ENCODE peak calls at places on chromosome 4, in four cellular contexts. One of them, this sample, is unnamed.

GRCh38 chr4:107818301-107818910 is 6.3 kb upstream of the SGMS2 start:
- DNase-seq in foreskin fibroblast: peak; percentile 16
- DNase-seq in neural progenitor cell: no peak
- DNase-seq in fibroblast of lung: no peak
- DNase-seq in this sample: no peak

GRCh38 chr4:58809366-58809765 is 1699.2 kb upstream of the IGFBP7 start:
- DNase-seq in foreskin fibroblast: no peak
- DNase-seq in neural progenitor cell: no peak
- DNase-seq in fibroblast of lung: no peak
- DNase-seq in this sample: no peak

GRCh38 chr4:82275431-82276423 is 98.1 kb downstream of the HNRNPD start:
- DNase-seq in neural progenitor cell: no peak
- DNase-seq in foreskin fibroblast: no peak
- DNase-seq in fibroblast of lung: no peak
- DNase-seq in this sample: no peak

GRCh38 chr4:60400599-60400998 is 799.5 kb upstream of the ADGRL3 start:
- DNase-seq in fibroblast of lung: no peak
- DNase-seq in neural progenitor cell: no peak
- DNase-seq in foreskin fibroblast: no peak
- DNase-seq in this sample: no peak

GRCh38 chr4:170853422-170854021 is 763.8 kb upstream of the AADAT start:
- DNase-seq in foreskin fibroblast: no peak
- DNase-seq in neural progenitor cell: peak; percentile 77
- DNase-seq in fibroblast of lung: no peak
- DNase-seq in this sample: no peak

GRCh38 chr4:31442236-31442635 is 722.1 kb downstream of the PCDH7 start:
- DNase-seq in foreskin fibroblast: no peak
- DNase-seq in fibroblast of lung: no peak
- DNase-seq in neural progenitor cell: peak; percentile 34
- DNase-seq in this sample: no peak

GRCh38 chr4:47219586-47219985 is 188.2 kb downstream of the GABRB1 start:
- DNase-seq in neural progenitor cell: no peak
- DNase-seq in foreskin fibroblast: no peak
- DNase-seq in fibroblast of lung: no peak
- DNase-seq in this sample: no peak

GRCh38 chr4:26701095-26701494 is 117.2 kb downstream of the TBC1D19 start:
- DNase-seq in fibroblast of lung: no peak
- DNase-seq in neural progenitor cell: no peak
- DNase-seq in foreskin fibroblast: no peak
- DNase-seq in this sample: no peak

GRCh38 chr4:2954358-2955185 is 8.6 kb downstream of the NOP14 start:
- DNase-seq in fibroblast of lung: no peak
- DNase-seq in neural progenitor cell: peak; percentile 46
- DNase-seq in foreskin fibroblast: no peak
- DNase-seq in this sample: no peak

GRCh38 chr4:138938371-138938699 is 77.2 kb upstream of the NOCT start:
- DNase-seq in fibroblast of lung: peak; percentile 72
- DNase-seq in foreskin fibroblast: peak; percentile 32
- DNase-seq in neural progenitor cell: peak; percentile 54
- DNase-seq in this sample: no peak

GRCh38 chr4:1763550-1764080 is 29.5 kb upstream of the FGFR3 start:
- DNase-seq in fibroblast of lung: peak; percentile 51
- DNase-seq in neural progenitor cell: peak; percentile 39
- DNase-seq in foreskin fibroblast: peak; percentile 33
- DNase-seq in this sample: no peak

GRCh38 chr4:122279670-122280069 is 99.1 kb upstream of the ADAD1 start:
- DNase-seq in foreskin fibroblast: no peak
- DNase-seq in fibroblast of lung: no peak
- DNase-seq in neural progenitor cell: no peak
- DNase-seq in this sample: no peak

GRCh38 chr4:72418458-72418857 is 150.6 kb downstream of the ADAMTS3 start:
- DNase-seq in foreskin fibroblast: peak; percentile 64
- DNase-seq in neural progenitor cell: no peak
- DNase-seq in fibroblast of lung: peak; percentile 72
- DNase-seq in this sample: peak; percentile 77

GRCh38 chr4:8289151-8289750 is 19.7 kb downstream of the HTRA3 start:
- DNase-seq in foreskin fibroblast: no peak
- DNase-seq in fibroblast of lung: no peak
- DNase-seq in neural progenitor cell: no peak
- DNase-seq in this sample: no peak

GRCh38 chr4:5887361-5888221 is 5.3 kb downstream of the CRMP1 start:
- DNase-seq in fibroblast of lung: peak; percentile 14
- DNase-seq in neural progenitor cell: peak; percentile 81
- DNase-seq in foreskin fibroblast: no peak
- DNase-seq in this sample: no peak
- H3K4me3 ChIP-seq in fibroblast of lung: peak overlapping the region; percentile 42
- H3K4me3 ChIP-seq in neural progenitor cell: peak overlapping the region; percentile 100
- H3K4me3 ChIP-seq in foreskin fibroblast: no peak overlapping the region
- H3K4me3 ChIP-seq in this sample: peak overlapping the region; percentile 43

GRCh38 chr4:10461850-10462400 is 4.7 kb upstream of the ZNF518B start:
- DNase-seq in neural progenitor cell: no peak
- DNase-seq in fibroblast of lung: no peak
- DNase-seq in foreskin fibroblast: no peak
- DNase-seq in this sample: no peak
- H3K4me3 ChIP-seq in neural progenitor cell: peak overlapping the region; percentile 55
- H3K4me3 ChIP-seq in fibroblast of lung: peak overlapping the region; percentile 36
- H3K4me3 ChIP-seq in foreskin fibroblast: peak overlapping the region; percentile 30
- H3K4me3 ChIP-seq in this sample: peak overlapping the region; percentile 44

DNA sequence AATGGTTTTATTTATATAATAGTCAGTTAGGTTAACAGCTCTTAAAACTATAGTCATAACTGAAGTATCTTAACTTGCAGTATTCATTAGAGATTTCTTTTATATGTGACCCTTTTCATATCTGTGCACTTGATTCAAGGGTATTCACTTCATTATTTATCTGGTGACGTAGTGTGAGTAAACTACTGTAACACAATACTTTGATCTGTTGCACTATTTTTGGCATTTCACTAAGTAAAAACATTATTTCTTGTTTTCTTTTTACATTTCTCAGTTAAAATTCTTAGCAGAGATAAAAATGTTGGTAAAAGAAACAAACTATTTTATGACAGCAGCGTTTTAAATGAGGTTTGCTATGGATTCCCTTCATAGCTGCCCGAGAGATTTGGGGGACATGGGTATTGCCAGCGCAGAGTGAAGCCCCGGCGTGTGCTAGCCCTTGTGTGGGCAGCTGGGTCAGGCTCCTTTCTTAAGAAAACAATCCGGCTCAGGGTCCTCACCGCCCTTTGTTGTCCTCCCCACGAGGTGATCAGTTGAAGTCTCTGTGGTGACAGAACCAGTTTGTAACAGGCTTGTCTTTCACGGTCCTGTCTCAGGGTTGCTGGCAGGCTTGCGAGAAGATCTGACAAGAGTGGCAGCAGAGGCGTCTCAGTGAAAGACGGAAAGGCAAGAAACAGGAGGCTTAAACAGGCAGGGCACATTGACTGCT is 293.4 kb downstream of the BMPR1B start:
- DNase-seq in neural progenitor cell: peak; percentile 78
- DNase-seq in fibroblast of lung: no peak
- DNase-seq in foreskin fibroblast: no peak
- DNase-seq in this sample: no peak
- H3K4me3 ChIP-seq in neural progenitor cell: peak overlapping the region; percentile 10
- H3K4me3 ChIP-seq in fibroblast of lung: no peak overlapping the region
- H3K4me3 ChIP-seq in foreskin fibroblast: no peak overlapping the region
- H3K4me3 ChIP-seq in this sample: no peak overlapping the region

GRCh38 chr4:76498550-76498949 is 63.5 kb downstream of the SHROOM3 start:
- DNase-seq in foreskin fibroblast: peak; percentile 42
- DNase-seq in neural progenitor cell: no peak
- DNase-seq in fibroblast of lung: peak; percentile 77
- DNase-seq in this sample: no peak
- H3K4me3 ChIP-seq in foreskin fibroblast: no peak overlapping the region
- H3K4me3 ChIP-seq in neural progenitor cell: no peak overlapping the region
- H3K4me3 ChIP-seq in fibroblast of lung: no peak overlapping the region
- H3K4me3 ChIP-seq in this sample: no peak overlapping the region

DNA sequence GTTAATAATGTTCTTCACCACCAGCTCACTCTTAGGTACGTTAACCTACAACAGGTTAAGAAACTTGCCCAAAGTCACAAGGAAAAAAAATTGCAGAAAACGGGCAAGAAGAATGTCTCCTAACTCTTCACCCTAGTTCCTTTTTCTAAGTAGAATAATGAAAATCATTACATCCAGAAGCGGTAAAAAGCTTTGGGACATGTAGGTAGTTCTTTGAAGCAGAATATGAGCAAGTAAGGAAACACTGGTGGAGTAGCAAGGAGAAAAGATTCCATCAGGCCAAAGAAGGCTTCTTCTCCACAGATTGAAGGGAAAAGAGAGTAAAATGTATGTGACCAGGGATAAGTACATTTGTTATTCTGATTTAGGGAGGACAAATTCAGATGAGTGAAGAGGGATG is 4.1 kb downstream of the CAMK2D start:
- DNase-seq in foreskin fibroblast: no peak
- DNase-seq in neural progenitor cell: no peak
- DNase-seq in fibroblast of lung: no peak
- DNase-seq in this sample: no peak
- H3K4me3 ChIP-seq in foreskin fibroblast: no peak overlapping the region
- H3K4me3 ChIP-seq in neural progenitor cell: no peak overlapping the region
- H3K4me3 ChIP-seq in fibroblast of lung: peak overlapping the region; percentile 90
- H3K4me3 ChIP-seq in this sample: no peak overlapping the region

This sample was measured in skeletal muscle cell.